ENCODE peak calls at places on chromosomes 7 and 10, in eight cellular contexts. A, F, Y, R, S, Q, Z and I are unnamed samples.
A peak's percentile ranks its signal among the peaks of the same experiment; 100 is the strongest.

GRCh38 chr10:97074256-97075145 is 111.3 kb downstream of the SLIT1 start:
- DNase-seq in A (no peak), F (no peak), Y (no peak), R (no peak), S (no peak), Q (no peak), Z (no peak), I (peak; percentile 27)

GRCh38 chr7:46525876-46526275 is 604.8 kb upstream of the IGFBP3 start:
- DNase-seq in A (no peak), F (no peak), Y (no peak), R (peak; percentile 22), S (peak; percentile 4), Q (no peak), Z (no peak), I (peak; percentile 27)

GRCh38 chr10:77444041-77444440 is 193.6 kb downstream of the KCNMA1 start:
- DNase-seq in A (no peak), F (no peak), Y (no peak), R (no peak), S (no peak), Q (no peak), Z (no peak), I (no peak)

GRCh38 chr10:955127-955819 is 23.8 kb upstream of the LARP4B start:
- DNase-seq in A (no peak), F (no peak), Y (no peak), R (no peak), S (no peak), Q (no peak), Z (no peak), I (no peak)

GRCh38 chr7:111256391-111256790 is 165.5 kb downstream of the LRRN3 start:
- DNase-seq in A (no peak), F (no peak), Y (no peak), R (no peak), S (no peak), Q (no peak), Z (no peak), I (no peak)

GRCh38 chr10:64067859-64068258 is 546.7 kb downstream of the REEP3 start:
- DNase-seq in A (no peak), F (no peak), Y (no peak), R (no peak), S (no peak), Q (no peak), Z (no peak), I (no peak)

GRCh38 chr10:121572857-121573540 is 25.2 kb downstream of the FGFR2 start:
- DNase-seq in A (no peak), F (no peak), Y (no peak), R (peak; percentile 25), S (no peak), Q (no peak), Z (no peak), I (no peak)

GRCh38 chr10:48684792-48685651 is at the start of gene WDFY4:
- DNase-seq in A (no peak), F (no peak), Y (peak; percentile 40), R (peak; percentile 40), S (no peak), Q (no peak), Z (no peak), I (no peak)

GRCh38 chr10:123721441-123722049 is 55.4 kb downstream of the GPR26 start:
- DNase-seq in A (no peak), F (no peak), Y (no peak), R (no peak), S (no peak), Q (no peak), Z (no peak), I (no peak)

GRCh38 chr7:24964177-24964576 is 15.8 kb downstream of the OSBPL3 start:
- DNase-seq in A (no peak), F (no peak), Y (no peak), R (no peak), S (no peak), Q (no peak), Z (no peak), I (no peak)

GRCh38 chr7:24966802-24967201 is 13.2 kb downstream of the OSBPL3 start:
- DNase-seq in A (no peak), F (no peak), Y (no peak), R (no peak), S (no peak), Q (no peak), Z (no peak), I (no peak)

GRCh38 chr7:24967696-24968095 is 12.3 kb downstream of the OSBPL3 start:
- DNase-seq in A (no peak), F (no peak), Y (no peak), R (no peak), S (no peak), Q (no peak), Z (no peak), I (no peak)

GRCh38 chr7:24968165-24968564 is 11.8 kb downstream of the OSBPL3 start:
- DNase-seq in A (no peak), F (no peak), Y (no peak), R (no peak), S (no peak), Q (no peak), Z (no peak), I (no peak)

GRCh38 chr7:24965831-24966708 is 13.9 kb downstream of the OSBPL3 start:
- DNase-seq in A (peak; percentile 33), F (no peak), Y (peak; percentile 41), R (peak; percentile 62), S (peak; percentile 79), Q (peak; percentile 31), Z (peak; percentile 72), I (no peak)
- H3K4me1 ChIP-seq in A (peaks cover 11% of the 10 kb centered on the region), F (peaks cover 35% of the 10 kb centered on the region), Y (no peaks in the 10 kb centered on the region), R (peaks cover 9% of the 10 kb centered on the region), S (peaks cover 48% of the 10 kb centered on the region), Q (peaks cover 16% of the 10 kb centered on the region), Z (peaks cover 56% of the 10 kb centered on the region), I (peaks cover 4% of the 10 kb centered on the region)

GRCh38 chr7:21305455-21306235 is 122.2 kb upstream of the SP4 start:
- DNase-seq in A (peak; percentile 75), F (no peak), Y (no peak), R (no peak), S (peak; percentile 27), Q (no peak), Z (no peak), I (no peak)

GRCh38 chr7:21299766-21300165 is 128.1 kb upstream of the SP4 start:
- DNase-seq in A (no peak), F (no peak), Y (no peak), R (no peak), S (no peak), Q (no peak), Z (no peak), I (no peak)

GRCh38 chr7:21304836-21305235 is 123.0 kb upstream of the SP4 start:
- DNase-seq in A (no peak), F (no peak), Y (no peak), R (no peak), S (no peak), Q (peak; percentile 17), Z (no peak), I (no peak)

DNA sequence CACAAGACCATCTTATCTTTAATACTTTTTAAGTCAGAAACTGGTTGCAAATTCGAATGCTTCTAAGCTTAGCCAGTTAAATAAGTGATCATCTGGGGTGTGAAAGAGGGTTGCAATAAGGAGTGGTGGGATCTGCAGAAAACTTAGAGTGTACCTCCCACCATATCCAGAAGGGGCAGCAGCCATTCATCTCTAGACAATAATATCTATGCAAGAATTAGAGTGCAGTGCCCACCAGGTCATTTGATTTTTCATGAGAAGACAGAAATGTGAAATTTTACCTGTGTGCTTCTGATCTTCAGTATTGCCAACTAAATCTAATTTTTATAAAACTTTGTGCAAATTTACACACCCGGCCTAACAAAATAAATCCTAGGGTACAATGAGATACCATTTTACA is 127.2 kb upstream of the SP4 start:
- DNase-seq in A (no peak), F (no peak), Y (no peak), R (no peak), S (peak; percentile 3), Q (peak; percentile 35), Z (no peak), I (peak; percentile 9)
- TF ChIP-seq CTCF in A (peak; percentile 11), F (peak; percentile 42), Y (no peak), R (no peak), S (peak; percentile 59), Q (peak; percentile 60), Z (peak; percentile 61), I (peak; percentile 46)

DNA sequence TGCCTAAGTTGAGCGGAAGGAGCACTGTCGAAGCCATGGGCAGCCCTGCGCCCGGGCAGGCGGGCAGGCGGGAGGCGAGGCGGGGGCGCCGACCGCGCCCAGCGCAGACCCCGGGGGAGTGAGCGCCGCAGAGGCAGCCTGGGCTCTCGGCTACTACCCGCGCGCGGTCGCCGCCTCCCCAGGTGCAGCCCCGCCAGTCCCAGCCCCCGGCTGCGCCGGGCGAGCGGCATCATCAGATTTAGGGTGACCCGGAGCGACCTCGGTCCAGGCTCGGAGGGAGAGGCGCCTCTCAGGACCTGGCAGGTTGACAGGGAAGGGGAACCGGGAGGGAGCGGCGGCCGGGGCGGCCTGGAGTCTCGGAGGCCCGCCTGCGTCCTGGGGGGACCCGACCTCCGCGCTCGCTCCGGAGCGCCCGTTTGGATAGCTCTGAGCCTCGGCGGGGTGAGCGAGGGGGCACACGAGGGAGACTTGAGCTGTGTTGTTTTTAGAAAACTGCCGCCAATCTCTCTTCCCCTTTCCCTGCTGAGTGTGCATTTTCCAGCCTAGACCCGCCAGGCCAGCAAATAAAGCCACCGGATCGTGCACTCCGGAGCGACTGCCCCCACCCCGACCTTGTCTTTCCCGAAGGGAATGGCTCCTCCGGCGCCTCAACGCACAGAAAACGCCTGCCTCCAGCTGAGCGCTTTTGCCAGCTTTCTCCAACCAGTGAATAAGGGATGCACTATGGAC is 2.3 kb upstream of the NRP1 start:
- DNase-seq in A (peak; percentile 66), F (no peak), Y (peak; percentile 62), R (peak; percentile 31), S (peak; percentile 87), Q (peak; percentile 65), Z (peak; percentile 36), I (peak; percentile 47)
- H3K4me3 ChIP-seq in A (peak overlapping the region; percentile 97), F (no peak overlapping the region), Y (no peak overlapping the region), R (peak overlapping the region; percentile 60), S (peak overlapping the region; percentile 69), Q (peak overlapping the region; percentile 85), Z (peak overlapping the region; percentile 92), I (peak overlapping the region; percentile 90)

GRCh38 chr10:29323387-29323786 is 34.5 kb downstream of the LYZL1 start:
- DNase-seq in A (no peak), F (no peak), Y (no peak), R (no peak), S (no peak), Q (no peak), Z (no peak), I (no peak)

GRCh38 chr10:29326299-29326698 is 37.4 kb downstream of the LYZL1 start:
- DNase-seq in A (no peak), F (no peak), Y (no peak), R (no peak), S (no peak), Q (no peak), Z (no peak), I (no peak)

GRCh38 chr10:29321656-29322055 is 32.8 kb downstream of the LYZL1 start:
- DNase-seq in A (no peak), F (no peak), Y (no peak), R (no peak), S (no peak), Q (no peak), Z (no peak), I (no peak)

GRCh38 chr10:29324220-29324831 is 35.5 kb downstream of the LYZL1 start:
- DNase-seq in A (no peak), F (no peak), Y (no peak), R (no peak), S (no peak), Q (no peak), Z (no peak), I (no peak)

DNA sequence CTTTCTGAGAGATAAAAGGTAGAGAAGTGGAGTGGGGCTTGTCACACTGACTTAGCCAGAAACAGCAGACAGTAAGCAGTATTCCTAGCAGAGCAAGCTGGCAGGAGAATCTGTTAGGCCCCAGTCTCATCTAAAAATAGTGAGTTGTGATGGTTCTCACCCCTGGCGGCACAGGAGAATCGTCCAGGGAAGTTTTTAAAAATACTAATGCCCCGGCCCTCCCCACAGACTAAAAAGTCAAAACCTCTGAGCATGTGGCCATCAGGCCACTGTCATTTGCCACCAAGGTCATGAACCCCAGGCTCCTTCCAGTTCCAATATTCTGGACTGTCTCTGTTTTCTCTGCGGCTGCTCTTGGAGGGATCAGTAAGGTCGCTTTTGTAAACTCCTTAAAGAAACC is 34.0 kb downstream of the LYZL1 start:
- DNase-seq in A (no peak), F (no peak), Y (no peak), R (no peak), S (no peak), Q (no peak), Z (no peak), I (no peak)
- H3K4me1 ChIP-seq in A (peaks cover 5% of the 10 kb centered on the region), F (no peaks in the 10 kb centered on the region), Y (no peaks in the 10 kb centered on the region), R (no peaks in the 10 kb centered on the region), S (peaks cover 10% of the 10 kb centered on the region), Q (peaks cover 3% of the 10 kb centered on the region), Z (peaks cover 24% of the 10 kb centered on the region), I (no peaks in the 10 kb centered on the region)